ENCODE peak calls at places on chromosomes 5 and 9, in five cellular contexts. R is neuronal stem cell, C is IMR-90, B is H9, E is mesendoderm. M is an unnamed sample.

GRCh38 chr9:111866976-111867375 is 29.6 kb upstream of the UGCG start:
- DNase-seq in B (no peak), E (no peak), C (peak; percentile 86), R (no peak), M (no peak)

GRCh38 chr9:89422151-89422918 is 75.6 kb downstream of the SEMA4D start:
- DNase-seq in B (no peak), R (no peak), C (peak; percentile 88), E (peak; percentile 21), M (no peak)

GRCh38 chr5:172763120-172763464 is 7.9 kb downstream of the DUSP1 start:
- DNase-seq in R (no peak), E (no peak), C (no peak), B (no peak), M (no peak)

GRCh38 chr9:131398204-131398603 is 4.3 kb downstream of the PRRC2B start:
- DNase-seq in E (no peak), R (no peak), C (no peak), B (no peak), M (no peak)

GRCh38 chr5:38543886-38544285 is 12.6 kb downstream of the LIFR start:
- DNase-seq in R (no peak), B (no peak), C (no peak), E (no peak), M (no peak)

GRCh38 chr5:2300861-2301610 is 418.3 kb upstream of the IRX4 start:
- DNase-seq in R (no peak), E (no peak), C (no peak), B (peak; percentile 25), M (no peak)

GRCh38 chr5:137201876-137202275 is 297.2 kb downstream of the SPOCK1 start:
- DNase-seq in E (peak; percentile 58), B (no peak), R (no peak), C (peak; percentile 59), M (no peak)

GRCh38 chr5:151718168-151718567 is 31.5 kb upstream of the SPARC start:
- DNase-seq in B (no peak), E (no peak), R (no peak), C (peak; percentile 70), M (no peak)

GRCh38 chr5:55636711-55637110 is 75.4 kb downstream of the SLC38A9 start:
- DNase-seq in E (peak; percentile 87), B (no peak), C (peak; percentile 12), R (no peak), M (no peak)

GRCh38 chr9:19660019-19660418 is 128.8 kb downstream of the SLC24A2 start:
- DNase-seq in R (no peak), E (no peak), B (no peak), C (no peak), M (no peak)
- H3K23ac ChIP-seq in R (no peak overlapping the region), E (no peak overlapping the region), B (no peak overlapping the region), C (no peak overlapping the region), M (no peak overlapping the region)

DNA sequence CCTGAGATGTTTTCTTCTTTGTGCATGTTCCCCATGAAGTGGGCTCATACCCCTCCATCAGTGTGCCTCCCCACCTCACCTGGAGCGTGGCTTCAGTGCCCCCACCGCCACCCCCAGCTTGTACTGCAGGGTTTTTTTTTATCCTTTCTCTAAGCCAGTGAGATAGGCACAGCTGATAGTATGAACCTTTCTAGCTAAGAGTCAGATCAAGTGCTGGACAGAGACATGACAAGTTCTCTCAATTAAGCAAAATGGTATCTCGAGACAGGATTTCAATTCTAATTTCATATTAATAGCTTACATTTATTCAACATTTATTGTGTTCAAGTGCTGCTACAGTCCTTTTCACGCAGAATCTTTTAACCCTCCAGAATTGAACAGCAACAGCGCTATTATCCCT is 55.7 kb downstream of the NDFIP1 start:
- DNase-seq in B (no peak), E (no peak), C (no peak), R (no peak), M (no peak)
- H3K23ac ChIP-seq in B (no peak overlapping the region), E (no peak overlapping the region), C (no peak overlapping the region), R (no peak overlapping the region), M (no peak overlapping the region)

GRCh38 chr5:75614165-75614564 is 2.9 kb downstream of the ANKDD1B start:
- DNase-seq in B (no peak), R (no peak), E (no peak), C (no peak), M (no peak)

GRCh38 chr5:75612211-75612579 is 942 bp downstream of the ANKDD1B start:
- DNase-seq in R (no peak), C (no peak), B (peak; percentile 72), E (peak; percentile 53), M (no peak)

GRCh38 chr5:75608886-75609285 is 2.4 kb upstream of the ANKDD1B start:
- DNase-seq in C (no peak), B (no peak), E (no peak), R (no peak), M (no peak)

GRCh38 chr5:75610201-75610600 is 1.1 kb upstream of the ANKDD1B start:
- DNase-seq in E (peak; percentile 83), R (no peak), B (peak; percentile 51), C (no peak), M (no peak)

DNA sequence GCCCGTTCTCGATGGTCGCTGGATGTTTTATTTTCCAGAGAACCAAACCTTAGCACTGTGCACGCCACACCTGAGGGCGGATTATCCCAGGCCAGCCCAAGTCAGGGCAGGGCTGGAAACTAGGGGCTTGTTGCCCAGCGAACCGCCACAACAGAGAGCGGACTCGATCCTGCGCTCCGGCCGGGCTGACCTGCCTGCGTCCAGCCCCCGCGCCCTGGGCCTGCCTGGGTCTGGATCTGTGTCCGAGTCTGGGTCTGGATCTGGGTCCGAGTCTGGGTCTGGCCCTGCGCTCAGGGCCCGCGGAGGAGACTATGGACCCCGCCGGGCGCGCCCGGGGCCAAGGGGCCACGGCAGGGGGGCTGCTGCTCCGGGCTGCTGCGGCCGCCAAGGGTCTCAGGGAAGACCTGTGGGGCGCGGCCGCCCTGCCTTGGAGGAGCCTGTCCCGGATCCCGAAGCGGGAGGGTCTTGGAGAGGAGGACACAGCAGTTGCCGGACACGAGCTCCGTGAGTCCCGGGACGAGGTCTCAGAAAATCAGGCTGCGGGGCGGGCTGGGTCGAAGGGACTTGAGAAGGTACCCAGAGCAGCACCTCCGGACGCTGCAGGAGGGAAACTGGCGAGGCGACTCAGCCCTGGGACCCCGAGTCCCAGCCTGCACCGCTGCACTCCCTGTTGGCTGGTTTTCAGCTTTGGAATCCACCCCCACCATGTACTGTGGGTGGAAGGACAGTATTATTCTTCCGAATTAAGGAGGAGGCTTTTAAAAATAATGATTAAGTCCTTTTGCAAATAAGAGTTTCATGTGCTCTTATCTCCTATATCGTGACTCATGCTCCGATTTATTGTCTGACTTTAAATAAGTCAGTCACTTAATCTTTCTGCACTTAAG is at the start of gene ANKDD1B:
- DNase-seq in B (peak; percentile 66), R (peak; percentile 29), E (peak; percentile 74), C (peak; percentile 65), M (no peak)
- H3K23ac ChIP-seq in B (no peak within 1 kb of the TSS), R (no peak within 1 kb of the TSS), E (peak within 1 kb of the TSS; percentile 83), C (peak within 1 kb of the TSS; percentile 59), M (no peak within 1 kb of the TSS)

GRCh38 chr5:82252744-82253143 is 25.4 kb downstream of the RPS23 start:
- DNase-seq in R (no peak), C (no peak), E (no peak), B (no peak), M (no peak)

GRCh38 chr5:82255844-82256243 is 22.3 kb downstream of the RPS23 start:
- DNase-seq in R (no peak), E (no peak), B (no peak), C (no peak), M (no peak)

GRCh38 chr5:82257247-82257646 is 20.9 kb downstream of the RPS23 start:
- DNase-seq in E (peak; percentile 45), C (no peak), R (no peak), B (no peak), M (no peak)

GRCh38 chr5:82259172-82259800 is 18.9 kb downstream of the RPS23 start:
- DNase-seq in C (peak; percentile 47), R (no peak), E (peak; percentile 39), B (no peak), M (no peak)

GRCh38 chr5:82257729-82258128 is 20.4 kb downstream of the RPS23 start:
- DNase-seq in B (no peak), C (no peak), E (peak; percentile 45), R (no peak), M (no peak)
- H3K23ac ChIP-seq in B (no peak overlapping the region), C (peak overlapping the region; percentile 33), E (no peak overlapping the region), R (no peak overlapping the region), M (no peak overlapping the region)

DNA sequence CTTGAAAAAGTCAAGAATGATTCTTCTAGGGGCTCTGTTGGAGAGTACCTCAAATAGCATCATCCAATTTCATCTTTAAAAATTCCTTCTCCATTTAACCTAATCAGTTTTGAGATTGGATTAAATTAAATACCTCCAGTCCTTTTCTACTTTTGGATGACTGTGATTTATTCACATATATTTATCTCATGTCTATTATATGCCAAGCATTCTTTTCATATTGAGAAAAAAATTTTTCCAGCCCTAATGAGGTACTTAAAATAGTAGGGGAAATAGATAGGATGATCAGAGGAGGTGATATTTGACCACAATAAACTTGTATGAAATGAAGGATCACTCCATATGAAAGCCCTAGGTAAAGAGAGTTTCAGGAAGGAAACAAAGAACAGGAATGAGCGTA is 250.1 kb downstream of the MAT2B start:
- DNase-seq in R (no peak), B (no peak), E (no peak), C (no peak), M (no peak)
- H3K23ac ChIP-seq in R (no peak overlapping the region), B (no peak overlapping the region), E (no peak overlapping the region), C (no peak overlapping the region), M (no peak overlapping the region)

DNA sequence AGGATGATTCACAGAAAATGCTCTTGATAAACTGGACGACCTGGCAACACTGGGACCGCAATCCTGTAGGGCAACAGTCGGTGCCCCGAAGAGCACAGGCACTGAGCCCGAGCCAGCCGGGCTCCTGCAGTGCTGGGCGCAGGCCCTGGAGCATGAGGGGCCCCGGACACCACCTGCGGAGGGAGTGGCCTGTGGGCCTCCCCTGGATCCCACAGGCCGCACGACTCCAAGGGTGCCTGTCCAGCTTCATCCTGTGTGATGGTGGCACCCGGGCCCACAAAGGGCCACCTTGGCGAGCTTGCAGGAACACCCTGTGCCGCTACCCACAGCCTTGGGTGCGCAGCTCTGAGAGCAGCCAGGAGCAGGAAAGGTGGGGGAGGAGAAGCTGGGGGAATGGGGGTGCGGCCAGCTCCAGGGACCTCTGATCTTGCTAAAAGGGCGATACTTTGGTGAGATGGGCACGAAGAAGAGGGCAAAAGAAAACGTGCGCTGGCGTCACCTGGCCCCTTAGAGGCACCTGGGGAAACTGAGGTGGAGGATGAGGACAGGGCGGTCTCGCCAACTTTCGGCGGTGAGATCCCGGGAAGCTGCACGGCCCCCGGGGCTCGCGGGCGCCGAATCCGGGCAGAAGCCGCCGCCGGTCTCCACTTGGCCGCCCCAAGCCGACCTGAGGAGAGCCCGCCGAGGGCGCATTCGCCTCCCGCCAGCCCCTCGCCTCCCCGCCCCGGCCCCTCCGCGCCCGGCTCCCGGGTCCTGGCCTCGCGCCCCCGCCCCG is 715 bp downstream of the TBC1D9B start:
- DNase-seq in E (no peak), R (no peak), B (peak; percentile 56), C (peak; percentile 7), M (no peak)
- H3K23ac ChIP-seq in E (no peak overlapping the region), R (no peak overlapping the region), B (no peak overlapping the region), C (peak overlapping the region; percentile 1), M (no peak overlapping the region)

GRCh38 chr9:86279839-86280238 is 2.5 kb downstream of the ISCA1 start:
- DNase-seq in C (no peak), B (no peak), E (no peak), R (no peak), M (no peak)
- H3K23ac ChIP-seq in C (peak overlapping the region; percentile 56), B (no peak overlapping the region), E (no peak overlapping the region), R (no peak overlapping the region), M (no peak overlapping the region)